ENCODE peak calls at places on chromosomes 13 and 19, in seven cellular contexts. A is renal cortical epithelial cell; F is NCI-H460; W is LHCN-M2; M is activated CD4-positive, alpha-beta T cell treated with anti-CD3 and anti-CD28 coated beads, Interleukin-2, amount 50 U/mL, for 1 hour; G is HEK293T; B is Right ventricle myocardium superior. K is an unnamed sample.

GRCh38 chr13:110640591-110641029 is 25.3 kb downstream of the NAXD start:
- DNase-seq in G (no peak), W (peak), M (no peak), A (peak), B (peak), F (no peak), K (no peak)

GRCh38 chr13:73835138-73835721 is 299.0 kb downstream of the KLF12 start:
- DNase-seq in B (no peak), W (peak), A (peak), M (no peak), F (peak), G (peak), K (peak)

GRCh38 chr19:2691951-2692350 is 10.5 kb downstream of the GNG7 start:
- DNase-seq in G (no peak), W (no peak), B (no peak), M (no peak), A (no peak), F (no peak), K (no peak)

GRCh38 chr19:41323430-41324125 is 13.6 kb downstream of the CCDC97 start:
- DNase-seq in G (no peak), A (peak), M (no peak), B (peak), F (no peak), W (peak), K (no peak)

GRCh38 chr19:4524808-4525562 is 6.7 kb upstream of the PLIN4 start:
- DNase-seq in G (peak), F (peak), W (peak), M (peak), B (peak), A (no peak), K (no peak)

GRCh38 chr19:52527954-52528326 is 472 bp downstream of the ZNF808 start:
- DNase-seq in W (no peak), M (no peak), B (peak), A (no peak), F (no peak), G (no peak), K (no peak)

GRCh38 chr19:33186431-33186830 is 7.7 kb upstream of the LRP3 start:
- DNase-seq in W (no peak), G (no peak), B (peak), M (no peak), A (no peak), F (no peak), K (no peak)

GRCh38 chr19:2767688-2768087 is 15.4 kb downstream of the SGTA start:
- DNase-seq in M (no peak), F (no peak), B (peak), W (no peak), A (no peak), G (no peak), K (no peak)

GRCh38 chr19:29745253-29745652 is 30.2 kb upstream of the C19orf12 start:
- DNase-seq in B (no peak), F (no peak), G (peak), W (no peak), M (no peak), A (no peak), K (no peak)

GRCh38 chr13:99501952-99502310 is 659 bp downstream of the TM9SF2 start:
- DNase-seq in A (peak), G (no peak), B (no peak), M (peak), F (no peak), W (peak), K (no peak)

GRCh38 chr13:27425918-27426630 is 1.7 kb downstream of the GTF3A start:
- DNase-seq in A (peak), F (peak), B (peak), G (peak), W (peak), M (peak), K (no peak)

GRCh38 chr13:49265822-49266221 is 18.1 kb downstream of the CDADC1 start:
- DNase-seq in F (no peak), W (peak), M (no peak), G (no peak), B (no peak), A (no peak), K (no peak)

GRCh38 chr13:30186644-30187431 is 120.5 kb downstream of the KATNAL1 start:
- DNase-seq in B (no peak), W (no peak), F (no peak), A (peak), M (no peak), G (no peak), K (no peak)

GRCh38 chr13:27917121-27917947 is 2.5 kb upstream of the PDX1 start:
- DNase-seq in B (no peak), G (peak), W (no peak), A (no peak), M (no peak), F (no peak), K (peak)

GRCh38 chr13:51840141-51840540 is 4.8 kb downstream of the TMEM272 start:
- DNase-seq in W (no peak), A (no peak), F (no peak), M (no peak), B (no peak), G (no peak), K (no peak)

GRCh38 chr19:42961119-42961518 is 24.1 kb upstream of the PSG7 start:
- DNase-seq in M (no peak), G (no peak), F (no peak), B (no peak), W (peak), A (no peak), K (no peak)

GRCh38 chr19:47097396-47098217 is 16.0 kb downstream of the ZC3H4 start:
- DNase-seq in B (peak), M (no peak), A (no peak), W (no peak), G (no peak), F (no peak), K (no peak)

GRCh38 chr13:102856603-102857002 is 10.8 kb downstream of the ERCC5 start:
- DNase-seq in A (peak), B (peak), G (no peak), W (peak), F (no peak), M (no peak), K (no peak)

GRCh38 chr13:42494157-42494556 is 79.8 kb upstream of the TNFSF11 start:
- DNase-seq in M (no peak), A (no peak), W (no peak), F (no peak), G (no peak), B (no peak), K (no peak)

GRCh38 chr19:48203227-48203793 is 32.8 kb downstream of the ZSWIM9 start:
- DNase-seq in A (no peak), M (no peak), B (no peak), W (peak), F (no peak), G (no peak), K (no peak)

GRCh38 chr13:76773695-76774094 is 112.5 kb downstream of the KCTD12 start:
- DNase-seq in B (no peak), M (no peak), G (no peak), F (no peak), A (no peak), W (no peak), K (no peak)

GRCh38 chr19:1307320-1307719 is 21.6 kb downstream of the EFNA2 start:
- DNase-seq in A (no peak), W (no peak), G (no peak), M (no peak), F (no peak), B (no peak), K (no peak)

GRCh38 chr19:40147693-40148347 is 43.4 kb upstream of the MAP3K10 start:
- DNase-seq in W (peak), G (no peak), A (peak), F (peak), B (no peak), M (no peak), K (no peak)

GRCh38 chr13:98429531-98429930 is 147.4 kb downstream of the STK24 start:
- DNase-seq in M (no peak), W (no peak), B (no peak), A (no peak), F (no peak), G (no peak), K (no peak)

GRCh38 chr13:30924726-30925125 is 7.7 kb upstream of the TEX26 start:
- DNase-seq in M (no peak), F (no peak), A (no peak), G (no peak), W (no peak), B (no peak), K (no peak)

K was measured in neuronal stem cell.